ENCODE peak calls at places on chromosomes 3 and 15, in eight cellular contexts. W is HEK293T, K is hippocampal formation, J is posterior vena cava, Y is GM06990, V is cardiac fibroblast, C is epithelial cell of esophagus, P is NCI-H1930. I is an unnamed sample.
A peak's percentile ranks its signal among the peaks of the same experiment; 100 is the strongest.

GRCh38 chr3:182451871-182452270 is 341.4 kb upstream of the ATP11B start:
- DNase-seq in W (no peak), K (no peak), J (no peak), Y (no peak), V (no peak), C (no peak), P (no peak), I (no peak)

GRCh38 chr3:135926664-135927063 is 38.9 kb upstream of the PPP2R3A start:
- DNase-seq in W (no peak), K (no peak), J (no peak), Y (no peak), V (no peak), C (no peak), P (no peak), I (no peak)

GRCh38 chr15:67091073-67091965 is 25.9 kb downstream of the SMAD3 start:
- DNase-seq in W (no peak), K (no peak), J (peak; percentile 89), Y (peak; percentile 76), V (peak; percentile 93), C (peak; percentile 88), P (no peak), I (peak; percentile 98)

GRCh38 chr15:56929389-56929788 is 10.9 kb downstream of the TCF12 start:
- DNase-seq in W (no peak), K (no peak), J (no peak), Y (no peak), V (no peak), C (peak; percentile 20), P (no peak), I (peak; percentile 55)

GRCh38 chr15:101024111-101024695 is 105.0 kb downstream of the LRRK1 start:
- DNase-seq in W (no peak), K (no peak), J (peak; percentile 90), Y (no peak), V (peak; percentile 73), C (no peak), P (no peak), I (no peak)

GRCh38 chr3:154430014-154430413 is at the start of gene GPR149:
- DNase-seq in W (peak; percentile 58), K (no peak), J (no peak), Y (no peak), V (peak; percentile 56), C (peak; percentile 49), P (no peak), I (no peak)

GRCh38 chr3:112582242-112582874 is 20.5 kb downstream of the SLC35A5 start:
- DNase-seq in W (peak; percentile 12), K (peak; percentile 6), J (no peak), Y (peak; percentile 7), V (peak; percentile 87), C (peak; percentile 75), P (no peak), I (peak; percentile 68)

GRCh38 chr15:66908503-66909095 is 156.8 kb upstream of the SMAD3 start:
- DNase-seq in W (no peak), K (no peak), J (no peak), Y (no peak), V (peak; percentile 44), C (no peak), P (no peak), I (peak; percentile 19)

GRCh38 chr15:71143373-71144310 is 28.4 kb downstream of the THSD4 start:
- DNase-seq in W (no peak), K (no peak), J (no peak), Y (no peak), V (peak; percentile 19), C (no peak), P (no peak), I (no peak)

GRCh38 chr3:46359748-46360509 is 6.0 kb downstream of the CCR2 start:
- DNase-seq in W (no peak), K (no peak), J (no peak), Y (peak; percentile 37), V (no peak), C (peak; percentile 29), P (no peak), I (peak; percentile 42)

GRCh38 chr3:105553851-105554250 is 187.1 kb downstream of the ALCAM start:
- DNase-seq in W (no peak), K (no peak), J (no peak), Y (no peak), V (peak; percentile 7), C (no peak), P (no peak), I (peak; percentile 71)

GRCh38 chr3:126360046-126360713 is 3.0 kb upstream of the KLF15 start:
- DNase-seq in W (no peak), K (no peak), J (peak; percentile 45), Y (no peak), V (no peak), C (no peak), P (no peak), I (no peak)

GRCh38 chr3:184314700-184315505 is 497 bp downstream of the EIF4G1 start:
- DNase-seq in W (peak; percentile 27), K (peak; percentile 51), J (peak; percentile 96), Y (peak; percentile 78), V (peak; percentile 93), C (peak; percentile 66), P (no peak), I (peak; percentile 71)

GRCh38 chr3:88713233-88713691 is 394.2 kb upstream of the EPHA3 start:
- DNase-seq in W (no peak), K (no peak), J (peak; percentile 66), Y (no peak), V (no peak), C (peak; percentile 72), P (no peak), I (peak; percentile 85)

GRCh38 chr3:35965908-35966307 is 326.6 kb downstream of the ARPP21 start:
- DNase-seq in W (peak; percentile 10), K (no peak), J (no peak), Y (no peak), V (peak; percentile 67), C (peak; percentile 46), P (no peak), I (peak; percentile 44)

GRCh38 chr3:47961815-47962606 is 54.2 kb downstream of the MAP4 start:
- DNase-seq in W (no peak), K (no peak), J (no peak), Y (no peak), V (peak; percentile 34), C (peak; percentile 53), P (no peak), I (no peak)

GRCh38 chr3:140408252-140408651 is 269.6 kb upstream of the TRIM42 start:
- DNase-seq in W (no peak), K (no peak), J (no peak), Y (no peak), V (no peak), C (no peak), P (no peak), I (no peak)

GRCh38 chr3:194689493-194689901 is 3.8 kb downstream of the FAM43A start:
- DNase-seq in W (no peak), K (no peak), J (no peak), Y (peak; percentile 31), V (peak; percentile 85), C (no peak), P (no peak), I (peak; percentile 7)

GRCh38 chr3:155052470-155052869 is 27.6 kb upstream of the MME start:
- DNase-seq in W (no peak), K (no peak), J (no peak), Y (no peak), V (no peak), C (no peak), P (no peak), I (no peak)

GRCh38 chr3:45762647-45763330 is 33.5 kb downstream of the SLC6A20 start:
- DNase-seq in W (no peak), K (no peak), J (no peak), Y (no peak), V (no peak), C (no peak), P (no peak), I (no peak)

GRCh38 chr3:72234394-72234793 is 449.4 kb upstream of the PROK2 start:
- DNase-seq in W (no peak), K (no peak), J (no peak), Y (no peak), V (peak; percentile 90), C (peak; percentile 35), P (no peak), I (peak; percentile 60)

GRCh38 chr3:191393146-191393545 is 62.8 kb upstream of the UTS2B start:
- DNase-seq in W (no peak), K (no peak), J (no peak), Y (no peak), V (peak; percentile 53), C (no peak), P (no peak), I (no peak)

GRCh38 chr3:20573175-20573574 is 387.2 kb upstream of the SGO1 start:
- DNase-seq in W (no peak), K (no peak), J (no peak), Y (no peak), V (peak; percentile 63), C (no peak), P (no peak), I (no peak)

GRCh38 chr3:95721938-95722337 is 1092.5 kb upstream of the EPHA6 start:
- DNase-seq in W (no peak), K (no peak), J (no peak), Y (no peak), V (no peak), C (peak; percentile 43), P (no peak), I (no peak)

GRCh38 chr15:50224606-50225005 is 40.9 kb downstream of the HDC start:
- DNase-seq in W (no peak), K (no peak), J (no peak), Y (no peak), V (peak; percentile 14), C (peak; percentile 25), P (no peak), I (peak; percentile 12)

GRCh38 chr3:155870945-155871745 is 695 bp downstream of the GMPS start:
- DNase-seq in W (peak; percentile 33), K (peak; percentile 65), J (peak; percentile 88), Y (peak; percentile 69), V (peak; percentile 49), C (peak; percentile 54), P (no peak), I (peak; percentile 41)

GRCh38 chr3:196082471-196082971 is 631 bp upstream of the TFRC start:
- DNase-seq in W (no peak), K (no peak), J (no peak), Y (no peak), V (no peak), C (no peak), P (no peak), I (no peak)

GRCh38 chr3:123134671-123135070 is 67.1 kb upstream of the SEC22A start:
- DNase-seq in W (no peak), K (no peak), J (no peak), Y (no peak), V (no peak), C (no peak), P (no peak), I (no peak)

GRCh38 chr3:171967932-171968678 is 71.3 kb upstream of the FNDC3B start:
- DNase-seq in W (no peak), K (no peak), J (no peak), Y (no peak), V (peak; percentile 90), C (no peak), P (no peak), I (peak; percentile 32)

GRCh38 chr15:77984446-77984861 is 93.1 kb downstream of the TBC1D2B start:
- DNase-seq in W (no peak), K (no peak), J (no peak), Y (no peak), V (no peak), C (no peak), P (no peak), I (no peak)

GRCh38 chr3:58388550-58389061 is 45.0 kb downstream of the PDHB start:
- DNase-seq in W (no peak), K (no peak), J (no peak), Y (no peak), V (peak; percentile 74), C (no peak), P (no peak), I (peak; percentile 50)

GRCh38 chr15:41651373-41651772 is 8.8 kb upstream of the MGA start:
- DNase-seq in W (no peak), K (no peak), J (no peak), Y (no peak), V (no peak), C (no peak), P (no peak), I (no peak)

GRCh38 chr15:39205506-39206371 is 375.1 kb upstream of the THBS1 start:
- DNase-seq in W (no peak), K (no peak), J (no peak), Y (no peak), V (no peak), C (peak; percentile 77), P (no peak), I (no peak)

I was measured in LHCN-M2.